ENCODE peak calls at places on chromosomes 7 and 10, in nine cellular contexts. P, Z, H, K, U, Y, B, N and L are unnamed samples.
A peak's percentile ranks its signal among the peaks of the same experiment; 100 is the strongest.

GRCh38 chr10:88922041-88922440 is 30.5 kb downstream of the ACTA2 start:
- DNase-seq in H (no peak), U (no peak), N (no peak), Z (no peak), Y (peak; percentile 37), P (no peak), K (peak; percentile 48), B (no peak), L (no peak)

GRCh38 chr7:29538322-29538874 is 25.2 kb upstream of the PRR15 start:
- DNase-seq in K (no peak), U (no peak), H (peak; percentile 78), Z (no peak), N (no peak), P (no peak), B (no peak), Y (no peak), L (no peak)

GRCh38 chr7:113698556-113699220 is 220.1 kb downstream of the PPP1R3A start:
- DNase-seq in Y (peak; percentile 39), P (peak; percentile 6), H (no peak), Z (peak; percentile 23), K (peak; percentile 59), B (peak; percentile 2), U (peak; percentile 20), N (no peak), L (peak; percentile 56)

GRCh38 chr7:90610105-90610504 is 14.0 kb downstream of the CDK14 start:
- DNase-seq in K (no peak), P (no peak), U (no peak), Z (no peak), Y (no peak), H (no peak), B (no peak), N (no peak), L (no peak)

GRCh38 chr7:129612112-129613015 is 844 bp downstream of the NRF1 start:
- DNase-seq in B (peak; percentile 69), K (peak; percentile 69), Y (peak; percentile 53), U (peak; percentile 30), N (peak; percentile 52), Z (no peak), H (peak; percentile 72), P (no peak), L (peak; percentile 11)

GRCh38 chr10:132175401-132175800 is 11.3 kb upstream of the DPYSL4 start:
- DNase-seq in Z (no peak), K (no peak), H (no peak), U (no peak), Y (no peak), B (no peak), P (no peak), N (no peak), L (no peak)

GRCh38 chr7:17530741-17531417 is 232.4 kb downstream of the AHR start:
- DNase-seq in N (no peak), K (no peak), H (no peak), Y (peak; percentile 15), U (no peak), B (no peak), P (no peak), Z (peak; percentile 26), L (peak; percentile 36)

GRCh38 chr7:88002617-88003016 is 68.6 kb downstream of the ADAM22 start:
- DNase-seq in B (no peak), Y (no peak), Z (no peak), U (no peak), N (no peak), K (no peak), H (no peak), P (no peak), L (no peak)

GRCh38 chr7:30905078-30906012 is 6.3 kb upstream of the AQP1 start:
- DNase-seq in B (no peak), H (no peak), Y (no peak), N (peak; percentile 68), Z (no peak), K (no peak), P (no peak), U (no peak), L (no peak)

GRCh38 chr7:151864081-151864480 is 12.8 kb downstream of the PRKAG2 start:
- DNase-seq in H (no peak), K (no peak), Z (no peak), B (no peak), U (no peak), Y (no peak), N (no peak), P (no peak), L (no peak)

GRCh38 chr10:110420401-110421193 is 77.1 kb upstream of the DUSP5 start:
- DNase-seq in U (no peak), N (peak; percentile 36), P (no peak), Y (peak; percentile 61), B (peak; percentile 65), K (peak; percentile 71), H (no peak), Z (no peak), L (peak; percentile 82)

GRCh38 chr7:123003539-123004126 is 8.1 kb upstream of the TAS2R16 start:
- DNase-seq in K (no peak), Y (no peak), H (no peak), U (no peak), B (no peak), N (no peak), Z (no peak), P (no peak), L (no peak)

GRCh38 chr7:47195641-47196040 is 386.3 kb downstream of the TNS3 start:
- DNase-seq in H (peak; percentile 66), Y (no peak), U (no peak), Z (peak; percentile 21), K (no peak), B (no peak), P (no peak), N (no peak), L (peak; percentile 24)

GRCh38 chr7:31825576-31825975 is 138.6 kb downstream of the PPP1R17 start:
- DNase-seq in K (no peak), H (peak; percentile 63), B (no peak), N (no peak), Z (no peak), P (no peak), U (no peak), Y (no peak), L (no peak)

GRCh38 chr7:12257582-12257981 is 46.5 kb downstream of the TMEM106B start:
- DNase-seq in N (no peak), Z (no peak), B (peak; percentile 76), H (no peak), P (peak; percentile 35), Y (peak; percentile 39), U (no peak), K (peak; percentile 58), L (peak; percentile 15)

GRCh38 chr7:12256025-12256570 is 45.0 kb downstream of the TMEM106B start:
- DNase-seq in Y (peak; percentile 8), Z (no peak), K (peak; percentile 51), H (no peak), P (peak; percentile 64), B (peak; percentile 11), U (no peak), N (no peak), L (peak; percentile 43)

DNA sequence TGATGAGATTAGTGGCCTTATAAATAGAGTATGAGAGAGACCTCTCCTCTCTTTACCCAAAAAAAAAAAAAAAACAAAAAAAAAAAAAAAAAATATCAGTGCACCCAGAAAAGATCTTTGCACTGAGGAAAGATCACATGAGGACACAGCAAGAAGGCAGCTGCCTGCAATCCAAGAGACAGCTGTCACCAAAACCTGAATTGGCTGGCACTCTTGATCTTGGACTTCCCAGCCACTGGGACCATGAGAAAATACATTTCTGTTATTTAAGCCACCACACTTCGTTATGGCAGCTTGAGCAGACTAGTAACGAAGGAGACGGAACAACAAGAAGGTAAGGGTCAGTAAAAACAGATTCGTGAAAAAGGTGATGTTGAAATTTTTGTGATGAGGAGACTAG is 47.0 kb downstream of the TMEM106B start:
- DNase-seq in H (no peak), Z (no peak), U (no peak), P (no peak), B (no peak), Y (no peak), N (no peak), K (no peak), L (no peak)
- H3K9ac ChIP-seq in H (no peak overlapping the region), Z (no peak overlapping the region), U (no peak overlapping the region), P (no peak overlapping the region), B (peak overlapping the region; percentile 39), Y (no peak overlapping the region), N (no peak overlapping the region), K (peak overlapping the region; percentile 15), L (no peak overlapping the region)

DNA sequence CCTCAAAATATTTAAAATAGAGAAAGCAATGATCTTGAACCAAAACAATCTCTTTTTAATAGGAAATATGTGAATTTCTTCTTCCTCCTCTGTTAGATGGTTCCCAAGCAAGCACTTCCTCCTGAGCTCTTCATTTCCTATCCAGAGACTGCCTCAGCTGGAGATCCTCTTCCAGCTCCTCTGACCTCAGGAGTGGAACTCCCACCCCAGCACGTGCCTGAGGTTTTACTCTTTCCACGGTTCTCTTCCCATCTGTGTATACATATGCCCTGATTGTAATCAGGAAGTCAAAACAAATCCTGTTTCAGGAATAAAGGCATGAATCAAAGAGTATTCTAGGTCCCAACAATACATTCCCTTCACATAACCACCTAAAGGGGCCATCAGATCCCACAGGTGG is 5.6 kb downstream of the DENND11 start:
- DNase-seq in N (peak; percentile 31), U (no peak), Y (no peak), H (no peak), B (no peak), P (no peak), Z (no peak), K (no peak), L (no peak)
- H3K4me1 ChIP-seq in N (peaks cover 6% of the 10 kb centered on the region), U (peaks cover 8% of the 10 kb centered on the region), Y (peaks cover 1% of the 10 kb centered on the region), H (peaks cover 1% of the 10 kb centered on the region), B (peaks cover 11% of the 10 kb centered on the region), P (peaks cover 19% of the 10 kb centered on the region), Z (no peaks in the 10 kb centered on the region), K (no peaks in the 10 kb centered on the region), L (peaks cover 44% of the 10 kb centered on the region)

DNA sequence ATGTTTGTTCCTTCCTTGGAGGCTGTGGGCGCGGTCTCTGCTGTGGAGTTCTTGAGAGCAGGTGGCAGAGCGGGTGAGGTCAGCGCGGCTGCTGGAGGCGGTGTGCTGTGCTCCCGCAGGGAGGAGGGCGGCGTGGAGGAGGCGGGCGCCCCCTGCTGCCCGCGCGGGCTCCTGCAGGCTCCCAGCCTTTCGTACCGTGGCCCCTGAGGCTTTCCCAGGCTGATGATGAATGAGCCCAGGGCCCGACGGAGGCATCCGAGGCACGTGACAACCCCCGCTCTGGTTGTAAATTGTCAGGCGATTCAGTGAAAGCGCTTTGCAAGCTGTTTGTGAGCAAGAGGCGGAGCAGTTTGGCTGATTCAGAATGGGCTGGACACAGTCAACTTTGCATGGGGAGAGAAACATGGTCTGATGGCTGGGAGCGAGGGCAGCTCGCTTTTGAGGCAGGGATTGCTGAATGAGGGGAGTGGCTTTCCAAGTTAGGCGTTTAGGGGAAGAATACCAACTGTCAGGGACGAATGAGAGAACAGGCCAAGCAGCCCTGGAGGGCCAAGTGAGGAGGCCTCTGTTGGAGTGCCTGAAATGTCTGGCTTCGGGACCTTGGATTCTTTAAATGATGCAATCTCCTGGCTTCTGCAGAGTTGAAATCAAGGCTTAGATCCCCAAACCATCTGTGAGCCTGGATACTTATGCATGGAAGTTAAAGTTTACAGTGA is 46.6 kb downstream of the CDHR3 start:
- DNase-seq in U (peak; percentile 91), P (peak; percentile 90), N (peak; percentile 90), K (peak; percentile 99), H (peak; percentile 99), B (peak; percentile 99), Z (peak; percentile 63), Y (peak; percentile 98), L (peak; percentile 91)
- H3K9ac ChIP-seq in U (no peak overlapping the region), P (peak overlapping the region; percentile 15), N (no peak overlapping the region), K (peak overlapping the region; percentile 49), H (no peak overlapping the region), B (peak overlapping the region; percentile 47), Z (no peak overlapping the region), Y (peak overlapping the region; percentile 23), L (no peak overlapping the region)

DNA sequence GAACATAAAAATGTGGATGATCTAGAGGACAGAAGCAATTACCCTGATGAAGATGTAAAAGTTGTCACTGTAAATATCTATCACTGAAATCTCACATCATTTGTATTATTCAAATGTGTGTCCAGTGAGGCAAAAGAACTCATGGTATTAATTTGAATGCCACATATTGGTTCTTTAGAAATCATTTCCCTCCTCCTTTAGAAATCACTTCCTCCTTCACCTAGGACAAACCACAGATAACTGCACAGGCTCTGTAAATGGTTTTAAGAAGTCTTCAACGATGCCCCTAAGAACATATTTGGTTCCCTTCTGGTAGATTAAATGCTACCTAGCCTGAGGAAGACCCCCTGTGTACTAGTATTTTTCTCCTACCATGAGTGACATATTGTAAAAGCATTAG is 33.1 kb upstream of the ZNF518A start:
- DNase-seq in K (no peak), Z (no peak), N (no peak), H (no peak), U (no peak), B (no peak), P (no peak), Y (no peak), L (no peak)
- H3K4me1 ChIP-seq in K (no peaks in the 10 kb centered on the region), Z (no peaks in the 10 kb centered on the region), N (no peaks in the 10 kb centered on the region), H (no peaks in the 10 kb centered on the region), U (no peaks in the 10 kb centered on the region), B (no peaks in the 10 kb centered on the region), P (no peaks in the 10 kb centered on the region), Y (no peaks in the 10 kb centered on the region), L (no peaks in the 10 kb centered on the region)